ENCODE peak calls at places on chromosomes 7 and 10, in nine cellular contexts. X is GM23338, B is brain microvascular endothelial cell, G is adipocyte, L is aorta, Z is mesenchymal stem cell, S is thoracic aorta, E is SK-N-SH, A is heart left ventricle. N is an unnamed sample. For H3K27me3 and H3K36me3, the result is how much of the 10 kb centered on the place peaks cover.

GRCh38 chr7:64046041-64046389 is 781 bp downstream of the ZNF727 start:
- DNase-seq in S (no peak), B (no peak), A (no peak), E (no peak), Z (no peak), L (no peak), X (no peak), G (no peak), N (no peak)

GRCh38 chr10:15253951-15254807 is 85.7 kb upstream of the NMT2 start:
- DNase-seq in X (no peak), B (no peak), Z (no peak), E (no peak), G (no peak), L (no peak), S (no peak), A (no peak), N (no peak)

GRCh38 chr10:31782701-31783100 is 145.9 kb downstream of the ARHGAP12 start:
- DNase-seq in S (no peak), G (no peak), A (no peak), E (no peak), Z (peak), B (no peak), X (no peak), L (no peak), N (no peak)

GRCh38 chr10:13180788-13181187 is 19.4 kb downstream of the MCM10 start:
- DNase-seq in A (no peak), G (no peak), Z (no peak), B (no peak), X (no peak), E (no peak), S (no peak), L (no peak), N (no peak)

GRCh38 chr10:79355420-79356010 is 8.2 kb downstream of the PPIF start:
- DNase-seq in A (no peak), B (no peak), L (no peak), Z (no peak), E (no peak), X (no peak), S (no peak), G (no peak), N (peak)

GRCh38 chr7:70582921-70583895 is 548.7 kb upstream of the GALNT17 start:
- DNase-seq in X (peak), A (no peak), B (no peak), S (no peak), E (peak), G (no peak), L (no peak), Z (no peak), N (peak)

GRCh38 chr10:98376485-98376884 is 38.5 kb downstream of the PYROXD2 start:
- DNase-seq in Z (no peak), A (no peak), B (no peak), L (no peak), S (no peak), E (no peak), G (no peak), X (no peak), N (no peak)

GRCh38 chr10:42987121-42987541 is 89.7 kb upstream of the RET start:
- DNase-seq in S (no peak), Z (no peak), L (no peak), A (no peak), X (no peak), G (no peak), B (no peak), E (no peak), N (peak)

GRCh38 chr7:47600199-47601118 is 18.5 kb upstream of the TNS3 start:
- DNase-seq in L (no peak), A (no peak), B (peak), X (no peak), G (peak), E (no peak), Z (peak), S (no peak), N (no peak)

GRCh38 chr7:14394786-14395185 is 405.3 kb upstream of the ETV1 start:
- DNase-seq in E (no peak), L (no peak), S (no peak), B (no peak), G (no peak), X (no peak), A (no peak), Z (no peak), N (no peak)

GRCh38 chr7:18573410-18574234 is 78.1 kb downstream of the HDAC9 start:
- DNase-seq in A (peak), S (no peak), L (no peak), Z (no peak), B (no peak), X (no peak), E (no peak), G (no peak), N (no peak)

GRCh38 chr7:150444674-150445365 is 5.6 kb upstream of the GIMAP8 start:
- DNase-seq in Z (no peak), E (no peak), G (no peak), S (no peak), X (no peak), A (no peak), B (no peak), L (no peak), N (no peak)

GRCh38 chr10:132395704-132396494 is 1.1 kb upstream of the PWWP2B start:
- DNase-seq in G (no peak), X (peak), B (no peak), Z (peak), S (no peak), L (peak), A (peak), E (peak), N (peak)

GRCh38 chr10:97689637-97690036 is 2.6 kb upstream of the AVPI1 start:
- DNase-seq in Z (peak), S (no peak), B (peak), E (no peak), G (peak), X (peak), A (no peak), L (no peak), N (no peak)

GRCh38 chr7:38296059-38296857 is 22.8 kb upstream of the TARP start:
- DNase-seq in G (no peak), L (no peak), Z (no peak), S (no peak), X (no peak), A (no peak), E (no peak), B (no peak), N (no peak)

GRCh38 chr7:68186072-68186471 is 1189.4 kb downstream of the TYW1 start:
- DNase-seq in E (peak), G (no peak), L (no peak), B (no peak), S (no peak), A (no peak), Z (no peak), X (no peak), N (no peak)

GRCh38 chr7:155662343-155663043 is 18.0 kb downstream of the RBM33 start:
- DNase-seq in B (no peak), E (no peak), X (no peak), A (no peak), G (no peak), S (no peak), Z (no peak), L (no peak), N (peak)

GRCh38 chr7:72539702-72540101 is 127.6 kb upstream of the CALN1 start:
- DNase-seq in Z (no peak), A (no peak), E (no peak), G (no peak), S (no peak), B (no peak), L (no peak), X (no peak), N (no peak)

GRCh38 chr10:73717564-73717963 is 19.7 kb upstream of the AGAP5 start:
- DNase-seq in Z (no peak), X (no peak), S (no peak), A (no peak), L (no peak), B (no peak), E (no peak), G (no peak), N (no peak)

GRCh38 chr7:19392246-19392645 is 247.0 kb upstream of the FERD3L start:
- DNase-seq in B (peak), E (no peak), A (no peak), L (no peak), S (no peak), Z (no peak), G (peak), X (no peak), N (no peak)

DNA sequence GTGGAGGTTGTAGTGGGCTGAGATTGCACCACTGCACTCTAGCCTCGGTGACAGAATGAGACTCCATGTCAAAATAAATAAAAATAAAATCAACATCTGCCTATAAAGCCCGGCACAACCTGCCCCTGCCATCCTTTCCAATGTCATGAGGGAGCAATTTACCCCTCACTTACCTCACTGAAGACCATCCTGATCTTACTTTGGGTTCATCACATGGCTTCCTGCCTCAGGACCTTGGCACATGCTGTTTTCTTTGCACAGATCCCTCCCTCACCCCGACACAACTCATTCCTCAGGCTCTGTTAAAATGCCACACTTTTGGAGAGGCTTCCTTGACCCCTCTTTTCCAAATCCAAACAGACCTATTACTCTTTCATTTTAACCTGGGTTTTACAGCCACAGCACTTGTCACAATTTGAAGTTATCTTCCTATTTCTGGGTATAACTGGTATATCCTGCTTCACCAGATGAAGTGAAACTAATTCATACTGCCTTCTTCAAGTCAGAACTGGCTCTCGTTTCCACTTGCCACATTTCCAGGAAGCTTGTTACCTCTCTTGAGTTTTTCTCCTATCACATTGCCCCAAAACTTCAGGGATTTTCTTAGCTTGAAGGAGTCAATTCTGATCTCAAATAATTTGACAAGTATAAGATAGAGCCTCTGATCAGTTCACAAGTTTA is 69.3 kb upstream of the PARD3 start:
- DNase-seq in A (no peak), G (no peak), Z (no peak), S (no peak), X (no peak), B (no peak), E (no peak), L (no peak), N (no peak)
- H3K4me3 ChIP-seq in A (no peak), G (no peak), Z (no peak), S (no peak), X (no peak), B (no peak), E (no peak), L (no peak), N (no peak)

DNA sequence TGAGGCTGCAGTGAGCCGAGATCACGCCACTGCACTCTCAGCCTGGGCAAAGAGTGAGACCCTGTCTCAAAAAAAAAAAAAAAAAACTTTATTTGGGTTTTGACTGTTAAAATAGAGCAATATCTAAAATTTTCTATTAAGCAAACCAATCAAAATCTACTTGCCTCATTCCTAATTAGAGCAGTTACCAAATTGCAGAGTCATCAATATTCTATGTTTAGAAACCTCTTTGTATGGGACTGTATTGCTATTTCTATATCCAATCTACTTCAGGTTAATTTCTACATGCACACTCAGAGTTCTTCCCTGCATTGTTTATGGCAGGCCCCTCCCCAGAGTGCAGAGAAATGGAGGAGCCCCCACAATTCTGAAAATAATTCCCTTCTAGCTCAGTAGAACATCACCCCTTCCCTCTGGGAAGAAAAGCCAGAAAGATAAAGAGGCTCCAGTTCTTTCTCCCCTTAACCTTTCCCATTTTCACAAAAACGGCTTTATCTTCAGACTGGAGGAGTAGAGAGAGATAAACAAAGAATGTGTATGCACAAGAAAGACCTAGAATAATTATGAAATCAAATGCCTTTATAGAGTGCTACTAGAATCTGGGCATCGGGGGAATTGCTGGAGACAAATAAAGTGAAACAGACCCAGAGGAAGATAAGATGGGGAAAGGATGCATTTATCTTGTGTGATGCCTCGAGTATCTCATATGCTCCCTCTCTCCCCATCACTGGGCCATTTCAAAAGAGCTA is 17.9 kb downstream of the SCRN1 start:
- DNase-seq in B (no peak), G (no peak), A (no peak), X (no peak), Z (no peak), S (no peak), E (no peak), L (no peak), N (no peak)
- H3K27me3 ChIP-seq in B (under half), G (under half), A (under half), X (under half), Z (under half), S (under half), E (under half), L (under half), N (under half)

DNA sequence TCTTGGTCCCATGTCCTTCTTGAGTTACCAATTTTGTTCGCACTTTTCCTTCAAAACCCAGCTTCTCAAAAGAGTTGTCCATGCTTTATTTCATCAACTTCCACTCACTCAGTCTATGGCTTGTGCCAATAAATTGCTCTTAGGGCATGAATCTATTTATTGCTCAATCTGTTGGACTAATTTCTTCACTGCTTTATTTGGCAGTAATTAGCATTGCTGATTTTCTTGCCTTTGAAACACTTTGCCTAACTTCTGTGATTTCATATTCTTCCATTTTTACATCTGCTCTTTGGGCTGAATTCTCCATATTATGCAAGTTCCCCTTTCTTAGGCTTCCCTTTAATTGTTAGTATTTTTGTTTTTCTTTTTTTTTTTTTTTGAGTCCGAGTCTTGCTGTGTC is 16.8 kb downstream of the DLD start:
- DNase-seq in B (no peak), X (no peak), L (no peak), Z (no peak), E (no peak), A (no peak), G (no peak), S (no peak), N (no peak)
- H3K36me3 ChIP-seq in B (under half), X (under half), L (under half), Z (under half), E (half or more), A (half or more), G (half or more), S (under half), N (under half)

GRCh38 chr10:71664585-71664984 is 55.0 kb downstream of the C10orf105 start:
- DNase-seq in S (no peak), E (no peak), L (no peak), A (no peak), B (no peak), Z (no peak), G (no peak), X (no peak), N (no peak)
- H3K4me3 ChIP-seq in S (no peak), E (no peak), L (no peak), A (no peak), B (no peak), Z (no peak), G (no peak), X (no peak), N (no peak)

DNA sequence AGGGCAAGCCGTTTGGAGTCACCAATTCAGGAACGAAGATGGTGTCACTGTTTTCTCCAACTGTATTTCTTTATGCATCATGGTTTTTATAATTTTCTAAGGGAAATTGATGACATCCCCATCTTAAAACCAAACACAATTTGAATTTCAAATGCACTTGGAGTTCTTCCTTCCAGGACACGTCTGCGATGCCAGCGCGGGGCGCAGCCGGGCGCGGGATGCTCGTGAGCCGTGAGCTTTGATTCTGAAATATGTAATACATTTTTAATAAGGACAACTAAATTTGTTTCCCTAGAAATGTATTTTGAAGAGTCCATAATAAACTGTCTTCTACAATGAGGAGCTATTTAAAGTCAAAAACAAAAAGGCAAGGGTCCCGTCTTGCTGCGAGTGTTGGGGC is 492.1 kb downstream of the DNAJB6 start:
- DNase-seq in X (no peak), B (no peak), G (no peak), Z (no peak), S (no peak), E (no peak), A (no peak), L (peak), N (no peak)
- H3K27me3 ChIP-seq in X (under half), B (under half), G (under half), Z (under half), S (under half), E (under half), A (under half), L (under half), N (under half)

DNA sequence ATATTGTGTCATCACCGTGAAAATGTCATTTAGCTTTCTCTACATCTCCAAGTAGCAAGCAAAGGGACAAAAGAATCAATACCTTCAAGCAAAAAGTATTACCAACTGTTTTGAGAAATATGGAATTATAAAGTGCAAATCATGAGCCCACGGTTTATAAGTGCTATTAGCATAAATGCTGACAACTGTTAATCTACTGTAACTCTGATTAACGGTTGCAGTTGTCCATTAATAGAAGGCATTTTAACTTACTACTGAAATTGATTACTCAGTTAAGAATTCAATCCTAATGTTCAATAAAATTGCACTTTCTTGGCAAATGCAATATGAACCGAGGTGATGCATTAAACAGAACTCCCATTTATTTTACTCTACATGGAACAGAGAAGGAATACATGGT is 49.0 kb downstream of the CTBP2 start:
- DNase-seq in E (no peak), A (no peak), Z (no peak), G (no peak), X (no peak), L (no peak), S (no peak), B (no peak), N (no peak)
- H3K36me3 ChIP-seq in E (under half), A (under half), Z (under half), G (under half), X (under half), L (under half), S (under half), B (under half), N (under half)

DNA sequence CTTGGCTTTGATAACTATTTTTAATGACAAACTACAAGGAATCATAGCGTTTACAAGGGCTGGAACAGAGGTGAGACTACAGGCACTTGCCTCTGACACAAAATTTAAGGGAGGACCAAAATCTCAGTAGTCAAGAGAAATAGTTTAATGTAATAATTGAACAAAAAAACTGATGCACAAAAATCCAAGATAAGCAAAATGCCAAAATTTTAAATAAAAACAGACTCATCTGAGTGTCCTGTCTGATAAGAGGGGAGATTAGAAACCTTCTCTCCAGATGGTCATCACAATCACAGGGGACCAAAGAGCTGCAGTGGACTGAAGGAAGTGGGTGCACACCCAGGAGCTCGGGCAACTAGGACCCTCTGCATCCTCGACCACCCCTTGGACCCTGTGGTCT is 70.5 kb downstream of the PARD3 start:
- DNase-seq in A (no peak), B (no peak), G (no peak), X (no peak), E (peak), S (no peak), Z (no peak), L (no peak), N (no peak)
- H3K4me3 ChIP-seq in A (no peak), B (no peak), G (no peak), X (no peak), E (no peak), S (no peak), Z (no peak), L (no peak), N (no peak)

GRCh38 chr10:124423813-124424212 is 5.1 kb upstream of the OAT start:
- DNase-seq in B (no peak), A (no peak), X (no peak), S (no peak), Z (no peak), L (no peak), E (no peak), G (no peak), N (no peak)
- H3K27me3 ChIP-seq in B (under half), A (under half), X (under half), S (under half), Z (under half), L (under half), E (under half), G (half or more), N (under half)

DNA sequence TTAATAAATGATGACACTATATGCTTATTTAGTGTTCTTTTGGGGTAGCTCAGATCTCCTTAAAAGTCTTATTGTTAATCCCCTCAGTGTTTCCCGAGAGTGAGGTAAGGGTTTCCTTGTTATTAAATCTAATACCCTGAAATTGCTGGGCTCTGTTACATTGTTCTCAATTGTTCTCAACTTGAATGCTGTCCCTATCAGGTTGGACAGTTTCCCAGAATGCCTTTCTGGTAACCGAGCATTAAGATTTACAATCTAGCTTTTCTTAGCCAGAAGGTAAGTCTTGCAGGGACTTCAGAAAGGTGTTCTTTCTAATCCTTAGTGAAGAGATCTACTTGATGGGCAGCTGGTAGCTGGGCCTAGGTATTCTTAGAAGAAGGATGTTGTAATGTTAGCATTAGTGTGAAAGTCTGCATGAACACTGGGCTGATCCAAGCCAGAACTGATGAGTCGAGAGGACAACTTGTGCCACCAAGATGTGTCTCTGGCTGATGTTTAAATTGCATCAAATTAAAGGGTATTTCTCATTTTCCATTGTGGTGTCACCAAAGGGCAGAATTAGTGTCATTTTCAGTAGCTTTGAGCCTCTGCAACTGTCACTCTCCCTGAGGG is 89.9 kb downstream of the SND1 start:
- DNase-seq in B (no peak), A (no peak), X (no peak), G (no peak), Z (no peak), L (no peak), E (no peak), S (no peak), N (no peak)
- H3K36me3 ChIP-seq in B (under half), A (under half), X (under half), G (under half), Z (under half), L (under half), E (half or more), S (under half), N (under half)

GRCh38 chr7:98678215-98678614 is 61.1 kb downstream of the NPTX2 start:
- DNase-seq in Z (no peak), X (no peak), G (no peak), B (no peak), A (no peak), S (no peak), L (no peak), E (no peak), N (no peak)
- H3K4me3 ChIP-seq in Z (no peak), X (no peak), G (no peak), B (no peak), A (no peak), S (no peak), L (no peak), E (no peak), N (no peak)

N was measured in H7.